ENCODE peak calls at places on chromosomes 12 and 14, in four cellular contexts. One of them, this sample, is unnamed.

GRCh38 chr12:80593766-80594165 is 113.7 kb upstream of the MYF6 start:
- DNase-seq in effector memory CD4-positive, alpha-beta T cell: no peak
- DNase-seq in psoas muscle: no peak
- DNase-seq in lower lobe of right lung: no peak
- DNase-seq in this sample: no peak

GRCh38 chr12:77190022-77190421 is 124.7 kb upstream of the E2F7 start:
- DNase-seq in psoas muscle: no peak
- DNase-seq in effector memory CD4-positive, alpha-beta T cell: no peak
- DNase-seq in lower lobe of right lung: no peak
- DNase-seq in this sample: no peak

GRCh38 chr14:54501423-54501822 is 8.3 kb upstream of the CGRRF1 start:
- DNase-seq in effector memory CD4-positive, alpha-beta T cell: no peak
- DNase-seq in psoas muscle: no peak
- DNase-seq in lower lobe of right lung: no peak
- DNase-seq in this sample: no peak

GRCh38 chr12:68078737-68079136 is 80.8 kb downstream of the IFNG start:
- DNase-seq in psoas muscle: no peak
- DNase-seq in lower lobe of right lung: no peak
- DNase-seq in effector memory CD4-positive, alpha-beta T cell: no peak
- DNase-seq in this sample: no peak

GRCh38 chr14:91303091-91303923 is 58.8 kb upstream of the GPR68 start:
- DNase-seq in lower lobe of right lung: peak; percentile 41
- DNase-seq in effector memory CD4-positive, alpha-beta T cell: no peak
- DNase-seq in psoas muscle: peak; percentile 67
- DNase-seq in this sample: peak; percentile 39

GRCh38 chr12:114411081-114411836 is 5.3 kb upstream of the TBX5 start:
- DNase-seq in psoas muscle: no peak
- DNase-seq in lower lobe of right lung: no peak
- DNase-seq in effector memory CD4-positive, alpha-beta T cell: no peak
- DNase-seq in this sample: no peak

GRCh38 chr12:31897791-31898503 is 61.3 kb upstream of the RESF1 start:
- DNase-seq in effector memory CD4-positive, alpha-beta T cell: no peak
- DNase-seq in psoas muscle: no peak
- DNase-seq in lower lobe of right lung: peak; percentile 55
- DNase-seq in this sample: no peak

GRCh38 chr14:24084439-24084838 is 9.7 kb upstream of the PCK2 start:
- DNase-seq in effector memory CD4-positive, alpha-beta T cell: no peak
- DNase-seq in lower lobe of right lung: peak; percentile 4
- DNase-seq in psoas muscle: no peak
- DNase-seq in this sample: no peak

GRCh38 chr12:724194-724855 is 28.1 kb upstream of the WNK1 start:
- DNase-seq in psoas muscle: no peak
- DNase-seq in lower lobe of right lung: no peak
- DNase-seq in effector memory CD4-positive, alpha-beta T cell: no peak
- DNase-seq in this sample: peak; percentile 7

GRCh38 chr12:25557830-25558436 is 4.8 kb upstream of the LMNTD1 start:
- DNase-seq in lower lobe of right lung: no peak
- DNase-seq in psoas muscle: no peak
- DNase-seq in effector memory CD4-positive, alpha-beta T cell: no peak
- DNase-seq in this sample: no peak

GRCh38 chr14:90569606-90570462 is 173.0 kb downstream of the CALM1 start:
- DNase-seq in psoas muscle: peak; percentile 35
- DNase-seq in effector memory CD4-positive, alpha-beta T cell: no peak
- DNase-seq in lower lobe of right lung: no peak
- DNase-seq in this sample: no peak

GRCh38 chr12:71900091-71900490 is 38.6 kb upstream of the TPH2 start:
- DNase-seq in effector memory CD4-positive, alpha-beta T cell: no peak
- DNase-seq in psoas muscle: no peak
- DNase-seq in lower lobe of right lung: no peak
- DNase-seq in this sample: no peak

GRCh38 chr14:74973905-74974363 is 18.5 kb upstream of the PGF start:
- DNase-seq in psoas muscle: no peak
- DNase-seq in lower lobe of right lung: no peak
- DNase-seq in effector memory CD4-positive, alpha-beta T cell: no peak
- DNase-seq in this sample: no peak

GRCh38 chr12:120826335-120826734 is 77.8 kb downstream of the SPPL3 start:
- DNase-seq in effector memory CD4-positive, alpha-beta T cell: no peak
- DNase-seq in psoas muscle: no peak
- DNase-seq in lower lobe of right lung: no peak
- DNase-seq in this sample: no peak

GRCh38 chr12:32062841-32063240 is 43.8 kb upstream of the BICD1 start:
- DNase-seq in lower lobe of right lung: no peak
- DNase-seq in effector memory CD4-positive, alpha-beta T cell: no peak
- DNase-seq in psoas muscle: no peak
- DNase-seq in this sample: no peak

GRCh38 chr12:116180448-116180847 is 97.0 kb downstream of the MED13L start:
- DNase-seq in effector memory CD4-positive, alpha-beta T cell: no peak
- DNase-seq in psoas muscle: no peak
- DNase-seq in lower lobe of right lung: no peak
- DNase-seq in this sample: no peak

GRCh38 chr12:113145720-113146551 is 3.6 kb upstream of the CFAP73 start:
- DNase-seq in lower lobe of right lung: no peak
- DNase-seq in psoas muscle: no peak
- DNase-seq in effector memory CD4-positive, alpha-beta T cell: no peak
- DNase-seq in this sample: no peak

GRCh38 chr14:74377976-74378690 is 29.9 kb downstream of the VRTN start:
- DNase-seq in effector memory CD4-positive, alpha-beta T cell: no peak
- DNase-seq in lower lobe of right lung: no peak
- DNase-seq in psoas muscle: no peak
- DNase-seq in this sample: no peak

GRCh38 chr14:96148631-96149030 is 56.0 kb upstream of the BDKRB2 start:
- DNase-seq in lower lobe of right lung: no peak
- DNase-seq in effector memory CD4-positive, alpha-beta T cell: no peak
- DNase-seq in psoas muscle: no peak
- DNase-seq in this sample: no peak

GRCh38 chr12:110185626-110186025 is 61.5 kb downstream of the IFT81 start:
- DNase-seq in lower lobe of right lung: no peak
- DNase-seq in psoas muscle: no peak
- DNase-seq in effector memory CD4-positive, alpha-beta T cell: no peak
- DNase-seq in this sample: no peak

GRCh38 chr12:64779349-64779974 is 20.3 kb upstream of the GNS start:
- DNase-seq in psoas muscle: no peak
- DNase-seq in effector memory CD4-positive, alpha-beta T cell: no peak
- DNase-seq in lower lobe of right lung: no peak
- DNase-seq in this sample: no peak

GRCh38 chr14:74049886-74050495 is 30.8 kb downstream of the BBOF1 start:
- DNase-seq in lower lobe of right lung: no peak
- DNase-seq in effector memory CD4-positive, alpha-beta T cell: no peak
- DNase-seq in psoas muscle: no peak
- DNase-seq in this sample: no peak

GRCh38 chr12:93108958-93109357 is 179.9 kb upstream of the EEA1 start:
- DNase-seq in psoas muscle: no peak
- DNase-seq in lower lobe of right lung: no peak
- DNase-seq in effector memory CD4-positive, alpha-beta T cell: no peak
- DNase-seq in this sample: no peak

GRCh38 chr12:77382096-77382742 is 316.9 kb upstream of the E2F7 start:
- DNase-seq in effector memory CD4-positive, alpha-beta T cell: no peak
- DNase-seq in psoas muscle: no peak
- DNase-seq in lower lobe of right lung: no peak
- DNase-seq in this sample: no peak

GRCh38 chr12:13924286-13924685 is 57.1 kb downstream of the GRIN2B start:
- DNase-seq in lower lobe of right lung: no peak
- DNase-seq in effector memory CD4-positive, alpha-beta T cell: no peak
- DNase-seq in psoas muscle: no peak
- DNase-seq in this sample: no peak

GRCh38 chr12:26135010-26135420 is 10.2 kb upstream of the BHLHE41 start:
- DNase-seq in psoas muscle: no peak
- DNase-seq in effector memory CD4-positive, alpha-beta T cell: no peak
- DNase-seq in lower lobe of right lung: peak; percentile 94
- DNase-seq in this sample: no peak

GRCh38 chr12:112122823-112123690 is 2.3 kb upstream of the TRAFD1 start:
- DNase-seq in lower lobe of right lung: no peak
- DNase-seq in psoas muscle: no peak
- DNase-seq in effector memory CD4-positive, alpha-beta T cell: no peak
- DNase-seq in this sample: no peak

GRCh38 chr12:54680374-54680773 is 32.2 kb upstream of the DCD start:
- DNase-seq in effector memory CD4-positive, alpha-beta T cell: no peak
- DNase-seq in lower lobe of right lung: no peak
- DNase-seq in psoas muscle: no peak
- DNase-seq in this sample: no peak

GRCh38 chr12:109839444-109839843 is 6.2 kb upstream of the TRPV4 start:
- DNase-seq in psoas muscle: no peak
- DNase-seq in effector memory CD4-positive, alpha-beta T cell: no peak
- DNase-seq in lower lobe of right lung: no peak
- DNase-seq in this sample: no peak

GRCh38 chr14:35254736-35255135 is 37.4 kb upstream of the PSMA6 start:
- DNase-seq in psoas muscle: no peak
- DNase-seq in lower lobe of right lung: no peak
- DNase-seq in effector memory CD4-positive, alpha-beta T cell: no peak
- DNase-seq in this sample: no peak

GRCh38 chr12:51890135-51890464 is 2.2 kb downstream of the ANKRD33 start:
- DNase-seq in effector memory CD4-positive, alpha-beta T cell: no peak
- DNase-seq in psoas muscle: no peak
- DNase-seq in lower lobe of right lung: no peak
- DNase-seq in this sample: no peak

GRCh38 chr14:103707329-103708263 is 7.7 kb downstream of the XRCC3 start:
- DNase-seq in lower lobe of right lung: no peak
- DNase-seq in psoas muscle: no peak
- DNase-seq in effector memory CD4-positive, alpha-beta T cell: no peak
- DNase-seq in this sample: no peak

GRCh38 chr14:54838931-54839512 is 63.6 kb downstream of the GCH1 start:
- DNase-seq in effector memory CD4-positive, alpha-beta T cell: no peak
- DNase-seq in lower lobe of right lung: no peak
- DNase-seq in psoas muscle: no peak
- DNase-seq in this sample: no peak

GRCh38 chr14:22532345-22533056 is 56.5 kb downstream of the DAD1 start:
- DNase-seq in lower lobe of right lung: no peak
- DNase-seq in psoas muscle: no peak
- DNase-seq in effector memory CD4-positive, alpha-beta T cell: no peak
- DNase-seq in this sample: no peak

GRCh38 chr12:38138225-38139221 is 178.1 kb upstream of the ALG10B start:
- DNase-seq in effector memory CD4-positive, alpha-beta T cell: peak; percentile 19
- DNase-seq in psoas muscle: no peak
- DNase-seq in lower lobe of right lung: no peak
- DNase-seq in this sample: peak; percentile 47

GRCh38 chr12:38141861-38142260 is 174.7 kb upstream of the ALG10B start:
- DNase-seq in effector memory CD4-positive, alpha-beta T cell: no peak
- DNase-seq in lower lobe of right lung: no peak
- DNase-seq in psoas muscle: no peak
- DNase-seq in this sample: no peak

GRCh38 chr12:38139456-38139855 is 177.1 kb upstream of the ALG10B start:
- DNase-seq in lower lobe of right lung: no peak
- DNase-seq in psoas muscle: no peak
- DNase-seq in effector memory CD4-positive, alpha-beta T cell: no peak
- DNase-seq in this sample: no peak

GRCh38 chr12:38142974-38143373 is 173.6 kb upstream of the ALG10B start:
- DNase-seq in lower lobe of right lung: no peak
- DNase-seq in psoas muscle: no peak
- DNase-seq in effector memory CD4-positive, alpha-beta T cell: no peak
- DNase-seq in this sample: no peak

GRCh38 chr12:38141239-38141638 is 175.3 kb upstream of the ALG10B start:
- DNase-seq in lower lobe of right lung: no peak
- DNase-seq in effector memory CD4-positive, alpha-beta T cell: no peak
- DNase-seq in psoas muscle: no peak
- DNase-seq in this sample: no peak
- H3K9me3 ChIP-seq in lower lobe of right lung: peaks cover 5% of the 10 kb centered on the region
- H3K9me3 ChIP-seq in effector memory CD4-positive, alpha-beta T cell: no peaks in the 10 kb centered on the region
- H3K9me3 ChIP-seq in psoas muscle: no peaks in the 10 kb centered on the region
- H3K9me3 ChIP-seq in this sample: no peaks in the 10 kb centered on the region

GRCh38 chr14:79842270-79842669 is 369.0 kb downstream of the DIO2 start:
- DNase-seq in psoas muscle: peak; percentile 60
- DNase-seq in effector memory CD4-positive, alpha-beta T cell: no peak
- DNase-seq in lower lobe of right lung: no peak
- DNase-seq in this sample: no peak

GRCh38 chr14:79837699-79838098 is 373.6 kb downstream of the DIO2 start:
- DNase-seq in effector memory CD4-positive, alpha-beta T cell: no peak
- DNase-seq in psoas muscle: no peak
- DNase-seq in lower lobe of right lung: no peak
- DNase-seq in this sample: no peak

GRCh38 chr14:79836577-79836976 is 374.7 kb downstream of the DIO2 start:
- DNase-seq in lower lobe of right lung: no peak
- DNase-seq in psoas muscle: no peak
- DNase-seq in effector memory CD4-positive, alpha-beta T cell: no peak
- DNase-seq in this sample: no peak

GRCh38 chr14:79841433-79841832 is 369.9 kb downstream of the DIO2 start:
- DNase-seq in psoas muscle: no peak
- DNase-seq in effector memory CD4-positive, alpha-beta T cell: no peak
- DNase-seq in lower lobe of right lung: no peak
- DNase-seq in this sample: no peak

DNA sequence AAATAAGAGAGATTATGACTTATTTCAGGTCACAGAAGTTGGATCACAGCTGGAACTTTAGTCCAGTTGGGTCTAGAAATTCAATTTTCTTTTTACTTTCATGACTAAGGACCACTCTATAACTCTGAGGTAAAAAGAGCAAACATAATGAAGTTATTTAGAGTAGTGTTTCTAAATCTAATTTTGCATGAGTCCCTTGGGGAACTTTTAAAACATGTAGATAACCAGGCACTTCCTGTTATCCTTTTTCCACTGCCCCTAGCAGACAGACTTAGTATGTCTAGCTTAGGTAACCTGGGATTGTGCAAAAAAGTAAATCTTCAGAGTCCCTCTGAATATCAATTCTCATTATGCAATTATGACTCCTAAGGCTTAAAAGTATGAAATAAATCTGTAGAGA is 371.2 kb downstream of the DIO2 start:
- DNase-seq in lower lobe of right lung: no peak
- DNase-seq in psoas muscle: no peak
- DNase-seq in effector memory CD4-positive, alpha-beta T cell: no peak
- DNase-seq in this sample: no peak
- H3K9me3 ChIP-seq in lower lobe of right lung: no peaks in the 10 kb centered on the region
- H3K9me3 ChIP-seq in psoas muscle: no peaks in the 10 kb centered on the region
- H3K9me3 ChIP-seq in effector memory CD4-positive, alpha-beta T cell: no peaks in the 10 kb centered on the region
- H3K9me3 ChIP-seq in this sample: no peaks in the 10 kb centered on the region

DNA sequence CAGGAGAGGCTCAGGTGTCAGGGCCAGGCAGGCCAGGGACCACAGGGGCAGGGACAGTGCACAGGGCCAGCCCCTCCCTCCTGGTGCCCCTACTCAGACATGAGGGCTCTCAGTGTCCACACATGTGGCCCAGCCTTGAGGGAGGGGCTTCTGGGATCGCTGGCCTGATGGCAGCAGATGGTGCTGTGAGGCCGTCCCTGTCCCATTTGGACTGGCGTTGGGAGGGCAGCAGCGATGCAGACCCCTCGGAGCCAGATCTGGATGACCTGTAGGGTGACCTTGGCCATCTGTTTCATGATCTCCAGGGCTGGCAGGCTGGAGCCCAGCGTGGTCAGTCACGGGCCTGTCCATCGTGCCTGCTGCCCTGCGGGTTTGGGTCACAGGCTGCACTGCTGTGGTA is 377.6 kb downstream of the TMEM121 start:
- DNase-seq in effector memory CD4-positive, alpha-beta T cell: no peak
- DNase-seq in lower lobe of right lung: no peak
- DNase-seq in psoas muscle: no peak
- DNase-seq in this sample: no peak
- H3K9me3 ChIP-seq in effector memory CD4-positive, alpha-beta T cell: no peaks in the 10 kb centered on the region
- H3K9me3 ChIP-seq in lower lobe of right lung: no peaks in the 10 kb centered on the region
- H3K9me3 ChIP-seq in psoas muscle: no peaks in the 10 kb centered on the region
- H3K9me3 ChIP-seq in this sample: no peaks in the 10 kb centered on the region

DNA sequence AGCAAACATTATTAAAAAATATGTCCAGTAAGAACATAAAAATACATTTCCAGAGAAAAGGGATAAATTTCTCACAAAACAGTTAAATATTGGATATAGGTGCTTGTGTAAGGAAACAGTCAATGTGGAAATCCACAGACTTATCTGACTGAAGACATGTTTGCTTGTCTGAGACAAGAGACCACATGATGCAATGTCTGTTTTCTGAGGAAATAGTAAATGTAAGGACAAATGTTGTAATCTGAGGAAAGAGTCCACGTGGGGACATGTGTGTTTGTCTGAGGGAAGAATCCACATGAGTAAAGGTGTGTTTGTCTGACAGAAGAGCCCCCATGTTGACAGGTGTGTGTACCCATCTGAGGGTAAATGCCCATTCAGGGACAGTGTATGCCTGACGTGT is 1093.2 kb downstream of the TMEM121 start:
- DNase-seq in effector memory CD4-positive, alpha-beta T cell: no peak
- DNase-seq in psoas muscle: no peak
- DNase-seq in lower lobe of right lung: no peak
- DNase-seq in this sample: no peak
- H3K9me3 ChIP-seq in effector memory CD4-positive, alpha-beta T cell: no peaks in the 10 kb centered on the region
- H3K9me3 ChIP-seq in psoas muscle: no peaks in the 10 kb centered on the region
- H3K9me3 ChIP-seq in lower lobe of right lung: no peaks in the 10 kb centered on the region
- H3K9me3 ChIP-seq in this sample: no peaks in the 10 kb centered on the region

This sample was measured in T-helper 17 cell.